ENCODE peak calls at places on chromosomes 4 and X, in ten cellular contexts. L is IMR-90, U is SK-N-SH, P is OCI-LY7, R is fibroblast of lung, T is MM.1S, F is GM23338, H is H1, I is keratinocyte, V is mesendoderm. S is an unnamed sample.
A peak's percentile ranks its signal among the peaks of the same experiment; 100 is the strongest.

GRCh38 chr4:173504181-173504503 is 25.9 kb downstream of the HAND2 start:
- DNase-seq in P (no peak), L (no peak), U (no peak), R (no peak), H (no peak), T (no peak), I (no peak), F (peak; percentile 28), V (no peak), S (no peak)

GRCh38 chr4:23171971-23172370 is 479.2 kb downstream of the GBA3 start:
- DNase-seq in L (no peak), R (peak; percentile 33), H (no peak), T (no peak), I (no peak), P (no peak), U (no peak), V (no peak), F (no peak), S (no peak)

GRCh38 chrX:72142931-72143709 is 11.4 kb upstream of the RTL5 start:
- DNase-seq in T (no peak), P (no peak), L (no peak), R (no peak), V (no peak), H (no peak), F (no peak), U (no peak), I (no peak), S (no peak)

GRCh38 chrX:152638443-152638904 is 779 bp downstream of the GABRQ start:
- DNase-seq in F (peak; percentile 10), I (no peak), H (no peak), V (no peak), T (no peak), U (no peak), L (no peak), R (no peak), P (no peak), S (peak; percentile 14)

GRCh38 chr4:182764137-182764536 is 153.0 kb downstream of the DCTD start:
- DNase-seq in L (peak; percentile 55), U (no peak), R (peak; percentile 68), V (peak; percentile 28), I (no peak), P (no peak), F (no peak), H (no peak), T (no peak), S (no peak)

GRCh38 chr4:118351851-118352827 is 664 bp downstream of the PRSS12 start:
- DNase-seq in U (peak; percentile 65), L (peak; percentile 59), T (no peak), R (no peak), I (no peak), V (peak; percentile 72), H (no peak), P (no peak), F (peak; percentile 65), S (no peak)

GRCh38 chr4:73281396-73281795 is 22.8 kb upstream of the ANKRD17 start:
- DNase-seq in P (no peak), F (no peak), T (no peak), R (no peak), L (no peak), I (no peak), V (no peak), U (no peak), H (no peak), S (no peak)

GRCh38 chrX:48958635-48959094 is 1.3 kb upstream of the OTUD5 start:
- DNase-seq in U (no peak), R (peak; percentile 61), H (no peak), L (peak; percentile 66), I (no peak), P (no peak), F (peak; percentile 10), V (no peak), T (peak; percentile 17), S (peak; percentile 55)

GRCh38 chrX:149829751-149830191 is 48.0 kb downstream of the MAGEA9 start:
- DNase-seq in L (peak; percentile 24), I (peak; percentile 54), F (peak; percentile 61), U (no peak), P (no peak), R (peak; percentile 77), V (peak; percentile 92), H (no peak), T (no peak), S (no peak)

GRCh38 chr4:3352505-3352904 is 59.7 kb downstream of the RGS12 start:
- DNase-seq in H (no peak), L (no peak), F (no peak), P (no peak), I (no peak), V (no peak), U (no peak), R (no peak), T (no peak), S (no peak)

GRCh38 chrX:43716696-43717095 is 60.6 kb downstream of the MAOA start:
- DNase-seq in L (no peak), R (no peak), U (no peak), T (no peak), H (no peak), F (no peak), V (no peak), I (peak; percentile 86), P (no peak), S (no peak)

GRCh38 chr4:128517096-128517738 is 229.6 kb upstream of the PGRMC2 start:
- DNase-seq in I (no peak), U (no peak), H (no peak), F (no peak), P (no peak), R (peak; percentile 49), L (peak; percentile 61), V (no peak), T (no peak), S (peak; percentile 87)

GRCh38 chr4:54543088-54543795 is 114.5 kb upstream of the KIT start:
- DNase-seq in U (no peak), I (peak; percentile 55), R (peak; percentile 85), F (no peak), T (no peak), L (peak; percentile 94), H (no peak), V (no peak), P (no peak), S (no peak)

DNA sequence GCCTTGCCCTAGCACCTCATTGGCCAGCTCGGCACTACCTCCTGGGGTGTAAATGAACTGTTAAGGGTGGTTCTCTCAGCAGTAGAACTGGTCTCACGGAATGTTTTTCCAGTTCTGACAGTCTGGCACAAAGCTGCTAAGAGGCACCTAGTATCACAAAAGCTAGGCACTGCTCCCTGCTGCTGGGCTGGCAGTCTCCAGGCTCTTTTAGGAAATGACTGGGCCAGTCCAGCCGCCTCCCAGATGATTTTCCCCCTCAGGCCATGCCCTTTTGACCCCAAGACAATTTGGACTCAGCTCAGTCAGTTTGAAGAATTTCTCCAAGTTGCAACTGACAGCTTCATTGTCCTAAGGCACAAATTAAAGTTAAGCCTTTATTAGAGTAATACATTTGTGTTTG is 8.0 kb downstream of the FRMD7 start:
- DNase-seq in V (peak; percentile 55), F (no peak), R (no peak), L (no peak), T (no peak), I (no peak), U (no peak), P (no peak), H (no peak), S (no peak)
- H3K4me2 ChIP-seq in V (no peak overlapping the region), F (no peak overlapping the region), R (no peak overlapping the region), L (no peak overlapping the region), T (no peak overlapping the region), I (no peak overlapping the region), U (no peak overlapping the region), P (no peak overlapping the region), H (no peak overlapping the region), S (no peak overlapping the region)

DNA sequence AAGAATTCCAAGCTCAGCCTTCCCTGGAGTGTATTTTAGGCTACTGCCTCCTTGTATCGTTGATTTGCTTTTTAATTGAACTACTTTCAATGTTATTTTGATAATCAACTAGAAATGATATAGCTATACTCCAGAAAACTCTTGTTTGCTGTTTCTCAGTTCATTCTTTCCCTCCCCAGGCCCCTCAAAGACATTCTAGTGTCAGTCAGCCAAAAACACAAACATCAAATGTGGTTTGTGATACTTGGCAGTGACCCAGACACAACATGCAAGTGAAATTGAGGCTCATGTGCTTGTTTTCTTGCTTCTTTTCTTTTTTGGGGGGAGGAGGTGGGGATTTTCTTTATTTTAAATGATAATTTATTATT is 7.6 kb downstream of the FAT4 start:
- DNase-seq in P (no peak), I (no peak), H (no peak), R (peak; percentile 72), L (peak; percentile 35), F (no peak), U (no peak), V (no peak), T (no peak), S (no peak)
- H3K4me3 ChIP-seq in P (no peak overlapping the region), I (no peak overlapping the region), H (no peak overlapping the region), R (no peak overlapping the region), L (peak overlapping the region; percentile 33), F (no peak overlapping the region), U (peak overlapping the region; percentile 33), V (no peak overlapping the region), T (no peak overlapping the region), S (no peak overlapping the region)

DNA sequence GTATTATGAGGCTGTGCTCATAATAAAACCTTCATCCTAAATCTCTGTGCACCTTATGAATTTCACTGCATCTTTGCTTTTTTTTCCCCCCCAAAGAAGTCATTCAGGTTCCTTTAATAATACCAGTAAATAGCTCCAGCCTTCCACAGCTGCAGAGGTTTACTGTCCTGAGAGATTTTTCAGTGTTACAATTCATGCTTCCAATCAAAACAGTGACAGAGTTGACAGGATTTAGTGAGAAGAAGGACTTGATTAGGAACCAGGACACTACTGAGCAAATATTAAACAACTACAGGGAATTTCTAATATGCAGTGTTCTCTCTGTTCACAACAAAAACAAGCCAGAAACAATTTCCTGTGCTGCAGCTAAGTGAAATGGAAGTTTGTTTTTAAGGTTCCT is 149.1 kb downstream of the RASL11B start:
- DNase-seq in T (no peak), U (no peak), L (no peak), P (no peak), I (no peak), F (no peak), R (no peak), V (no peak), H (no peak), S (no peak)
- H3K4me2 ChIP-seq in T (no peak overlapping the region), U (peak overlapping the region; percentile 0), L (no peak overlapping the region), P (no peak overlapping the region), I (no peak overlapping the region), F (no peak overlapping the region), R (no peak overlapping the region), V (no peak overlapping the region), H (no peak overlapping the region), S (no peak overlapping the region)

DNA sequence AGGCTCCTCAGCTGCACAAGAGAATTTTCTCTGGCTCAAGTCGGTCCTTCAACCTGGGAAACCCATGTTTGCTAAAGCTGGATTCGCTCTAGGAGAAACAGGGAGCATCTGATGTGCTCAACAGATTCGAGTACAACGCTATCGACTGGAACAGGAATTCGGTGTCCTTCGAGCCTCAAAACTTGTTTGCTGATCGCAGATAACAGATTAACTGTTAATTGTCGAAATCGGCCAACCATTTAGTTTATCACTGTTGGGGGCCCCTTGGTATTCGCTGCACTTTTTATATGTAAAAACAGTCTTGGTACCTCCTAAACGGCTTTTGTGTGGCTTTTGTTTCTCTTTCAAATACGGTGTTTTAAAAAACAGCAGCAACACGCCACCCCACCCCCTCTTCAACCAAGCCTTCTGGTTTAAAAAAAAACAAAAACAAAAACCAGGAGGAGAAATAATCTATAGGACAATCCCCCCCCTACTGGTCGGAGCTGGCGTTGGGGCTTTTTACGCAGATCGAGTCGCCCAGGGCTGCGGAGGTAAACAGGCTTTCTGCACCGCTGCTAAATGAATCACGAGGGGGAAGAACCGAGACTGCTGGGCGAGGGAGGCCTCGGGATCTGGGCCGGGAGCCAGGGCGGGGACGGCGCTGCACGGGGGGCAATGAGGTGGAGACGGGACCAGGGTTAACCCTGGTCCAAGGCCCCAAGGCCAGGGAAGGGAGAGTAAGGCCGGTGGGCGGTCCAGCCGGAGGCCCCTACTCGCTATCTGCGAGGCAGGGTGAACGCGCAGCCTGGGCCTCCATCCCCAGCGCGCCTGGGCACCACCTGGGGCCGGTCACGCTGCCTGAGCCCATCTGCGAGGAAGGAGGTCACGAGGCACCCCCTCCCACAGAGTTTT is 71.7 kb upstream of the BCOR start:
- DNase-seq in H (peak; percentile 75), V (peak; percentile 85), F (peak; percentile 90), L (peak; percentile 75), T (peak; percentile 82), P (peak; percentile 92), U (peak; percentile 83), I (no peak), R (peak; percentile 73), S (peak; percentile 78)
- H3K4me3 ChIP-seq in H (peak overlapping the region; percentile 23), V (no peak overlapping the region), F (peak overlapping the region; percentile 59), L (no peak overlapping the region), T (peak overlapping the region; percentile 54), P (peak overlapping the region; percentile 74), U (no peak overlapping the region), I (no peak overlapping the region), R (no peak overlapping the region), S (peak overlapping the region; percentile 19)